ENCODE peak calls at places on chromosomes 12 and 14, in ten cellular contexts. R, S, Q, I, C, J, Z, F, V and O are unnamed samples.
A peak's percentile ranks its signal among the peaks of the same experiment; 100 is the strongest.

GRCh38 chr12:34396861-34397590 is 374.7 kb downstream of the ALG10 start:
- DNase-seq in S (no peak), Q (no peak), F (no peak), C (no peak), I (peak; percentile 0), J (peak; percentile 0), R (no peak), Z (no peak), V (no peak), O (no peak)

GRCh38 chr12:124461851-124462623 is 105.4 kb downstream of the NCOR2 start:
- DNase-seq in V (no peak), R (no peak), Q (no peak), C (no peak), S (no peak), I (no peak), Z (no peak), J (no peak), F (no peak), O (no peak)

GRCh38 chr12:47757840-47758583 is 668 bp downstream of the RAPGEF3 start:
- DNase-seq in R (no peak), Z (no peak), Q (peak; percentile 21), I (no peak), J (no peak), C (no peak), S (no peak), V (no peak), F (no peak), O (no peak)

GRCh38 chr12:116466536-116466935 is 92.6 kb upstream of the MAP1LC3B2 start:
- DNase-seq in C (no peak), S (no peak), I (no peak), J (no peak), R (peak; percentile 11), Z (no peak), F (peak; percentile 29), V (no peak), Q (no peak), O (no peak)

GRCh38 chr12:55847603-55848329 is 5.0 kb upstream of the MMP19 start:
- DNase-seq in S (no peak), Q (no peak), V (no peak), C (no peak), R (peak; percentile 95), F (peak; percentile 91), I (no peak), J (no peak), Z (no peak), O (no peak)

GRCh38 chr12:60920841-60921495 is 1325.1 kb downstream of the SLC16A7 start:
- DNase-seq in Z (no peak), S (no peak), R (no peak), I (no peak), Q (no peak), C (no peak), J (no peak), V (no peak), F (no peak), O (no peak)

GRCh38 chr14:56972948-56973347 is 162.7 kb upstream of the OTX2 start:
- DNase-seq in C (no peak), S (no peak), Q (no peak), Z (no peak), R (no peak), I (no peak), V (no peak), J (no peak), F (no peak), O (no peak)

GRCh38 chr14:21038416-21039058 is 3.6 kb upstream of the RNASE7 start:
- DNase-seq in S (no peak), Q (no peak), J (no peak), F (no peak), V (no peak), Z (no peak), R (no peak), I (no peak), C (no peak), O (no peak)

GRCh38 chr12:32789911-32790310 is 34.2 kb upstream of the YARS2 start:
- DNase-seq in S (no peak), J (no peak), V (no peak), Z (no peak), Q (no peak), C (no peak), R (no peak), I (no peak), F (no peak), O (no peak)

GRCh38 chr14:94411638-94412037 is 23.2 kb upstream of the SERPINA1 start:
- DNase-seq in R (no peak), F (no peak), Q (no peak), V (no peak), I (no peak), J (no peak), C (no peak), S (no peak), Z (no peak), O (no peak)

GRCh38 chr12:19338405-19338804 is 100.9 kb upstream of the AEBP2 start:
- DNase-seq in Q (no peak), J (no peak), C (no peak), F (peak; percentile 34), I (no peak), S (no peak), V (no peak), R (no peak), Z (no peak), O (no peak)

GRCh38 chr14:69048456-69048855 is 69.4 kb upstream of the ACTN1 start:
- DNase-seq in Q (no peak), F (peak; percentile 22), I (no peak), S (no peak), Z (no peak), C (no peak), J (no peak), V (no peak), R (no peak), O (no peak)

GRCh38 chr12:13278249-13278787 is 81.8 kb downstream of the EMP1 start:
- DNase-seq in C (peak; percentile 66), V (peak; percentile 82), S (peak; percentile 28), Q (peak; percentile 89), I (peak; percentile 88), J (peak; percentile 42), Z (peak; percentile 50), R (peak; percentile 8), F (peak; percentile 48), O (peak; percentile 52)